ENCODE peak calls at places on chromosomes 6 and 20, in eight cellular contexts. One of them, this sample, is unnamed.

GRCh38 chr6:24329451-24329850 is 28.4 kb downstream of the DCDC2 start:
- DNase-seq in stomach: no peak
- DNase-seq in endothelial cell of umbilical vein: no peak
- DNase-seq in heart left ventricle: no peak
- DNase-seq in A549: no peak
- DNase-seq in transverse colon: no peak
- DNase-seq in right lobe of liver: no peak
- DNase-seq in esophagus muscularis mucosa: no peak
- DNase-seq in this sample: no peak

GRCh38 chr6:120304223-120304622 is 954.7 kb upstream of the MAN1A1 start:
- DNase-seq in stomach: no peak
- DNase-seq in A549: no peak
- DNase-seq in endothelial cell of umbilical vein: no peak
- DNase-seq in transverse colon: no peak
- DNase-seq in heart left ventricle: no peak
- DNase-seq in right lobe of liver: no peak
- DNase-seq in esophagus muscularis mucosa: no peak
- DNase-seq in this sample: no peak

GRCh38 chr20:46013826-46014516 is 5.3 kb downstream of the MMP9 start:
- DNase-seq in esophagus muscularis mucosa: no peak
- DNase-seq in endothelial cell of umbilical vein: peak; percentile 31
- DNase-seq in transverse colon: peak; percentile 60
- DNase-seq in stomach: peak; percentile 68
- DNase-seq in heart left ventricle: no peak
- DNase-seq in right lobe of liver: peak; percentile 66
- DNase-seq in A549: peak; percentile 68
- DNase-seq in this sample: no peak

GRCh38 chr6:12718025-12718424 is 1.5 kb downstream of the PHACTR1 start:
- DNase-seq in transverse colon: no peak
- DNase-seq in esophagus muscularis mucosa: no peak
- DNase-seq in right lobe of liver: no peak
- DNase-seq in heart left ventricle: no peak
- DNase-seq in stomach: no peak
- DNase-seq in A549: peak; percentile 4
- DNase-seq in endothelial cell of umbilical vein: no peak
- DNase-seq in this sample: no peak

GRCh38 chr6:113481910-113482309 is 375.2 kb upstream of the MARCKS start:
- DNase-seq in heart left ventricle: no peak
- DNase-seq in right lobe of liver: no peak
- DNase-seq in transverse colon: no peak
- DNase-seq in endothelial cell of umbilical vein: no peak
- DNase-seq in A549: no peak
- DNase-seq in esophagus muscularis mucosa: no peak
- DNase-seq in stomach: no peak
- DNase-seq in this sample: no peak

GRCh38 chr6:29941476-29941875 is 856 bp upstream of the HLA-A start:
- DNase-seq in heart left ventricle: no peak
- DNase-seq in stomach: no peak
- DNase-seq in transverse colon: no peak
- DNase-seq in esophagus muscularis mucosa: no peak
- DNase-seq in A549: no peak
- DNase-seq in endothelial cell of umbilical vein: peak; percentile 5
- DNase-seq in right lobe of liver: no peak
- DNase-seq in this sample: no peak

GRCh38 chr6:169529931-169530761 is 171.7 kb downstream of the WDR27 start:
- DNase-seq in heart left ventricle: no peak
- DNase-seq in esophagus muscularis mucosa: no peak
- DNase-seq in right lobe of liver: peak; percentile 72
- DNase-seq in A549: peak; percentile 5
- DNase-seq in endothelial cell of umbilical vein: no peak
- DNase-seq in transverse colon: peak; percentile 52
- DNase-seq in stomach: no peak
- DNase-seq in this sample: no peak

GRCh38 chr6:56663344-56663743 is 20.7 kb upstream of the DST start:
- DNase-seq in esophagus muscularis mucosa: no peak
- DNase-seq in right lobe of liver: no peak
- DNase-seq in A549: no peak
- DNase-seq in endothelial cell of umbilical vein: no peak
- DNase-seq in stomach: no peak
- DNase-seq in transverse colon: peak; percentile 40
- DNase-seq in heart left ventricle: no peak
- DNase-seq in this sample: no peak

GRCh38 chr20:53706511-53707031 is 112.9 kb upstream of the ZNF217 start:
- DNase-seq in endothelial cell of umbilical vein: no peak
- DNase-seq in A549: no peak
- DNase-seq in transverse colon: no peak
- DNase-seq in heart left ventricle: no peak
- DNase-seq in esophagus muscularis mucosa: no peak
- DNase-seq in stomach: no peak
- DNase-seq in right lobe of liver: no peak
- DNase-seq in this sample: no peak

GRCh38 chr6:51613558-51613957 is 473.9 kb downstream of the PKHD1 start:
- DNase-seq in A549: no peak
- DNase-seq in endothelial cell of umbilical vein: no peak
- DNase-seq in heart left ventricle: no peak
- DNase-seq in transverse colon: no peak
- DNase-seq in right lobe of liver: no peak
- DNase-seq in stomach: no peak
- DNase-seq in esophagus muscularis mucosa: no peak
- DNase-seq in this sample: no peak

GRCh38 chr6:41411961-41412360 is 76.6 kb downstream of the NCR2 start:
- DNase-seq in esophagus muscularis mucosa: no peak
- DNase-seq in stomach: no peak
- DNase-seq in endothelial cell of umbilical vein: no peak
- DNase-seq in transverse colon: no peak
- DNase-seq in right lobe of liver: no peak
- DNase-seq in A549: no peak
- DNase-seq in heart left ventricle: no peak
- DNase-seq in this sample: no peak

GRCh38 chr6:132085731-132086130 is 134.6 kb upstream of the CCN2 start:
- DNase-seq in stomach: no peak
- DNase-seq in A549: no peak
- DNase-seq in right lobe of liver: no peak
- DNase-seq in esophagus muscularis mucosa: no peak
- DNase-seq in transverse colon: no peak
- DNase-seq in endothelial cell of umbilical vein: no peak
- DNase-seq in heart left ventricle: no peak
- DNase-seq in this sample: no peak

GRCh38 chr6:13427838-13428527 is 59.4 kb downstream of the GFOD1 start:
- DNase-seq in right lobe of liver: no peak
- DNase-seq in stomach: peak; percentile 31
- DNase-seq in endothelial cell of umbilical vein: peak; percentile 61
- DNase-seq in heart left ventricle: no peak
- DNase-seq in A549: no peak
- DNase-seq in esophagus muscularis mucosa: no peak
- DNase-seq in transverse colon: peak; percentile 59
- DNase-seq in this sample: no peak

GRCh38 chr20:44457016-44457415 is 18.7 kb upstream of the TTPAL start:
- DNase-seq in stomach: no peak
- DNase-seq in esophagus muscularis mucosa: no peak
- DNase-seq in heart left ventricle: no peak
- DNase-seq in A549: no peak
- DNase-seq in endothelial cell of umbilical vein: no peak
- DNase-seq in transverse colon: peak; percentile 57
- DNase-seq in right lobe of liver: no peak
- DNase-seq in this sample: no peak

GRCh38 chr6:79467716-79468115 is 69.5 kb downstream of the LCA5 start:
- DNase-seq in right lobe of liver: no peak
- DNase-seq in endothelial cell of umbilical vein: no peak
- DNase-seq in A549: no peak
- DNase-seq in esophagus muscularis mucosa: no peak
- DNase-seq in transverse colon: no peak
- DNase-seq in heart left ventricle: no peak
- DNase-seq in stomach: no peak
- DNase-seq in this sample: no peak

DNA sequence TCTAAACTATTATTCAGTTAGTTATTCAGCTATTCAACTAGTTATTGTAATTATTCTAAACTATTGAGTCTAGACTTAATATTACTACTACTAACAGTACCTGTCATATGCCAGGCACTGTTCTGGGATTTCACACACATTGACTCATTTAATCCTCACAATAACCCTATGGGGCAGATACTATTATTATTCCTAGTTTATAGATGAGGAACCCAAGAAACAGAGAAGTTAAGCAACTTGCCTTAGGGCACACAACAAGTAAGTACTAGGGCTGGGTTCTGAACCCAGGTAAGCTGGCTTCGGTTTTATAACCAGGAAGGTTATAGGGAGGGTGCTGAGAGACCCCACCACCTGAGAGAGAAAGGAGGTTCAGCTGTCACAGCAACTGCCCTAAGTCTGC is 7.8 kb downstream of the TEAD3 start:
- DNase-seq in heart left ventricle: no peak
- DNase-seq in transverse colon: no peak
- DNase-seq in A549: no peak
- DNase-seq in esophagus muscularis mucosa: no peak
- DNase-seq in stomach: no peak
- DNase-seq in endothelial cell of umbilical vein: no peak
- DNase-seq in right lobe of liver: no peak
- DNase-seq in this sample: no peak
- H3K4me1 ChIP-seq in heart left ventricle: no peaks in the 10 kb centered on the region
- H3K4me1 ChIP-seq in transverse colon: peaks cover 90% of the 10 kb centered on the region
- H3K4me1 ChIP-seq in A549: peaks cover 25% of the 10 kb centered on the region
- H3K4me1 ChIP-seq in esophagus muscularis mucosa: peaks cover 100% of the 10 kb centered on the region
- H3K4me1 ChIP-seq in stomach: peaks cover 100% of the 10 kb centered on the region
- H3K4me1 ChIP-seq in endothelial cell of umbilical vein: no peaks in the 10 kb centered on the region
- H3K4me1 ChIP-seq in right lobe of liver: peaks cover under 1% of the 10 kb centered on the region
- H3K4me1 ChIP-seq in this sample: peaks cover 95% of the 10 kb centered on the region

GRCh38 chr6:161265554-161265953 is 8.3 kb downstream of the AGPAT4 start:
- DNase-seq in transverse colon: no peak
- DNase-seq in heart left ventricle: no peak
- DNase-seq in right lobe of liver: no peak
- DNase-seq in A549: no peak
- DNase-seq in esophagus muscularis mucosa: no peak
- DNase-seq in endothelial cell of umbilical vein: no peak
- DNase-seq in stomach: no peak
- DNase-seq in this sample: no peak
- TF ChIP-seq POLR2A in transverse colon: no peak
- TF ChIP-seq POLR2A in heart left ventricle: no peak
- TF ChIP-seq POLR2A in right lobe of liver: no peak
- TF ChIP-seq POLR2A in A549: no peak
- TF ChIP-seq POLR2A in esophagus muscularis mucosa: no peak
- TF ChIP-seq POLR2A in endothelial cell of umbilical vein: no peak
- TF ChIP-seq POLR2A in stomach: no peak
- TF ChIP-seq POLR2A in this sample: no peak

DNA sequence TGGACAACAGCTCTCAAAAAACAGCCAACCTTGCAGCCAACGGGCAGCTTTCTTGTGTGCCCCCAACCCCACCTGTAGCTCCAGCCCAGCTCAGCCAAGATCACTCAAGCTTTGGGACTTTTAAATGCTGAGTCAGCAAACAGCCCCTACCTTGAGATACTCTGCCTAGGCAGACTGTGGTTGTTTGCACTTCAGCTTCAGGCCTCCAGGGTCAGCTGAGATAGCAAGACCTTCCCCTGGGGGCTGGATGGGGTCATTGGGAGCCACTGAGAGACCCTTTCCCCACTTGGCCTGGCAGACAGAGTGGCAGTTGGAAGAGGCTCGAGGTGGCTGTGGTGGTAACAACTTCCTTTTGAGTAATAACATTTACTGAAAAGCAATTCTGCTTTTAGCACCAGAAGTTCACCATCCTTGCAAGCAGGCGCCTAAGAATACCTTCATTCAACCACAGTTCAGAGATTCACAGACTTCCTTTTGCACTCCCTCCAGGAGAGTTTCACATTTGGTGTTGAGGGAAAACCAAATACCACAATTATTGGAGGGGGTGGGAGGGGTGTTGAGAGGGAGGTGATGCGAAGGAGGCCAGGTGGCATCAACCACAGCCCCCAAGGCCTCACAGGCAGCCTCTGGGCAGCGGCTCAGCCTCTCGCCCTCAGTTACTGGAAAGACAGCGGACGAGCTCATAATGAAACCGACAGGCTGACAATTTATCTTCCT is 148.0 kb downstream of the CEBPB start:
- DNase-seq in heart left ventricle: no peak
- DNase-seq in A549: no peak
- DNase-seq in stomach: no peak
- DNase-seq in esophagus muscularis mucosa: no peak
- DNase-seq in endothelial cell of umbilical vein: no peak
- DNase-seq in transverse colon: no peak
- DNase-seq in right lobe of liver: no peak
- DNase-seq in this sample: no peak
- H3K27ac ChIP-seq in heart left ventricle: peak overlapping the region; percentile 25
- H3K27ac ChIP-seq in A549: peak overlapping the region; percentile 14
- H3K27ac ChIP-seq in stomach: peak overlapping the region; percentile 39
- H3K27ac ChIP-seq in esophagus muscularis mucosa: peak overlapping the region; percentile 32
- H3K27ac ChIP-seq in endothelial cell of umbilical vein: no peak overlapping the region
- H3K27ac ChIP-seq in transverse colon: peak overlapping the region; percentile 30
- H3K27ac ChIP-seq in right lobe of liver: no peak overlapping the region
- H3K27ac ChIP-seq in this sample: peak overlapping the region; percentile 79

DNA sequence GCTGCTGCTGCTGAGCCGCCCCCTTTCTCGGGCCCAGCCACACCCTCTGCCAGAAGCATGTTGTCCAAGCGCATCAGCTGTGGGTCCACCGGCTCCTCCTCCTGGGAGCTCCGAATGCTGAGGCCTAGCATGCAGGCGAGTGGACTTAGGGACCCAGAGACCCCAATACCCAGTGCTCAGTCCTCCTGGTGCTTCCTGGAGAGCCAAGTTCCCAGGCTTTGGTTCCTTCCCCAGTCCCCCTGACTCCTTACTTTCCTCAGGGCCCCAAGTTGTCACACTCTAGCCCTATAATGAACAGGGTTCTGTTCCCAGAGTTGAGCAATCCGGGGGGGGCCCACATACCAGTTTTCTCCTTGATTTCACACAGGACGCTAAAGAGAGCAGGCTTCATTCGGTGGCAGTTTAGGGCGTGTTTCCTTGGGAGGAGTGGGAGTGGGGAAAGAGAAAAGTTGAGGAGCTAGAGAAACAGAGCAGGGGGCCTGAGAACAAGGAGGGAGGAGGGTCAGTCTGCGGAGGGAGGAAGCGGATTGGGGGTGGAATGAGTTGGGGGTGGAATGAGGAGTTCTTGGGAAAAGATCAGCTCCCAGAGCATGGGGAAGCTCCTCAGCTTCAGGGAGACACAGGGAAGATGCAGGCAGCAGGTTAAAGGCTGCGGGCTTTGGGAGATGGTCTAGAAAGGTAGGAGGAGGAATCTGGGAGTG is 1.5 kb downstream of the PBX2 start:
- DNase-seq in A549: no peak
- DNase-seq in heart left ventricle: no peak
- DNase-seq in esophagus muscularis mucosa: no peak
- DNase-seq in stomach: no peak
- DNase-seq in endothelial cell of umbilical vein: peak; percentile 29
- DNase-seq in transverse colon: no peak
- DNase-seq in right lobe of liver: no peak
- DNase-seq in this sample: no peak
- H3K4me1 ChIP-seq in A549: peaks cover 43% of the 10 kb centered on the region
- H3K4me1 ChIP-seq in heart left ventricle: peaks cover 4% of the 10 kb centered on the region
- H3K4me1 ChIP-seq in esophagus muscularis mucosa: peaks cover 85% of the 10 kb centered on the region
- H3K4me1 ChIP-seq in stomach: peaks cover 87% of the 10 kb centered on the region
- H3K4me1 ChIP-seq in endothelial cell of umbilical vein: peaks cover 41% of the 10 kb centered on the region
- H3K4me1 ChIP-seq in transverse colon: peaks cover 61% of the 10 kb centered on the region
- H3K4me1 ChIP-seq in right lobe of liver: peaks cover 4% of the 10 kb centered on the region
- H3K4me1 ChIP-seq in this sample: peaks cover 72% of the 10 kb centered on the region